ENCODE peak calls at places on chromosomes 3 and 15, in eight cellular contexts. K is esophagus squamous epithelium; V is H1; Q is CD8-positive, alpha-beta memory T cell; P is H9; D is tibial artery; F is hepatocyte; Z is aorta. J is an unnamed sample. For H3K4me1, the result is how much of the 10 kb centered on the place peaks cover.

GRCh38 chr15:38486946-38487345 is 33.0 kb downstream of the FAM98B start:
- DNase-seq in P (no peak), Q (no peak), K (no peak), Z (no peak), F (no peak), D (no peak), V (no peak), J (no peak)

GRCh38 chr15:40435331-40436089 is 5.2 kb upstream of the BAHD1 start:
- DNase-seq in V (no peak), K (no peak), P (no peak), Z (no peak), Q (no peak), D (no peak), F (no peak), J (no peak)

GRCh38 chr3:146640955-146641867 is 36.1 kb upstream of the PLSCR5 start:
- DNase-seq in P (no peak), K (no peak), D (no peak), V (no peak), Q (no peak), F (peak), Z (no peak), J (no peak)

GRCh38 chr3:35393916-35394315 is 245.4 kb upstream of the ARPP21 start:
- DNase-seq in K (no peak), Q (no peak), Z (no peak), D (no peak), F (peak), V (peak), P (peak), J (no peak)

GRCh38 chr15:36527512-36528162 is 51.8 kb upstream of the CDIN1 start:
- DNase-seq in V (no peak), P (no peak), F (no peak), D (no peak), K (no peak), Z (no peak), Q (no peak), J (no peak)

GRCh38 chr3:9879830-9880549 is at the start of gene CIDEC:
- DNase-seq in K (no peak), D (no peak), P (no peak), F (no peak), Q (no peak), V (no peak), Z (no peak), J (no peak)

GRCh38 chr15:32737246-32737757 is 19.5 kb downstream of the GREM1 start:
- DNase-seq in K (no peak), F (no peak), P (no peak), Q (no peak), Z (no peak), D (no peak), V (no peak), J (no peak)

GRCh38 chr3:138459619-138460535 is 25.5 kb downstream of the ESYT3 start:
- DNase-seq in D (no peak), K (no peak), Z (peak), P (peak), Q (no peak), F (peak), V (no peak), J (no peak)

GRCh38 chr3:171541647-171542046 is 81.4 kb upstream of the TNIK start:
- DNase-seq in Z (no peak), Q (no peak), K (no peak), F (no peak), D (no peak), P (no peak), V (no peak), J (no peak)

GRCh38 chr15:80902298-80902801 is 87.3 kb downstream of the MESD start:
- DNase-seq in Z (no peak), V (no peak), P (no peak), D (no peak), Q (no peak), K (no peak), F (no peak), J (no peak)

DNA sequence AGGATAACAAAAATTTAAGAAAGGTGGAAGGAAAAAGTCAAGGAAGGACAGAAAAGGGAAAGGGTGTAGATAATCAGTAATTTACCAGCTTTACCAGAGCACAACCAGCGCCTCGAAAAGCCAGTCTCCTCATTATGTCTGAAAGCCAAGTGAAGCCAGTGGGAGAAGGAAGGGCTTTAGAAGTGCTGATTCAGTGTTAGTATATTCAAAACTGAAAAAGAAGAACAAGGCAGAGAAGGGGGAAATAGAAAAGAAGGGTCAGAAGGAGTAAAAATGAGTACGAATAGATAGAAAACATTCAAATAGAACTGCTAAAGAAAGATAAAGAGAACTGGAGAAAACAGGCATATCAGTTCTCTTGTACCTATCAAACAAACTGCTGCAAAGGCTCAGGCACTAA is 4.1 kb downstream of the PBRM1 start:
- DNase-seq in D (no peak), Q (no peak), Z (no peak), V (no peak), P (no peak), K (no peak), F (no peak), J (no peak)
- H3K4me1 ChIP-seq in D (under half), Q (under half), Z (under half), V (under half), P (under half), K (under half), F (under half), J (under half)

GRCh38 chr3:25426408-25426807 is 1.7 kb upstream of the RARB start:
- DNase-seq in V (no peak), Z (no peak), K (no peak), P (no peak), D (no peak), Q (no peak), F (no peak), J (no peak)

GRCh38 chr3:25420885-25421284 is 7.2 kb upstream of the RARB start:
- DNase-seq in Z (no peak), F (no peak), V (no peak), P (no peak), K (no peak), Q (no peak), D (no peak), J (no peak)

GRCh38 chr3:25421747-25422146 is 6.3 kb upstream of the RARB start:
- DNase-seq in K (no peak), Q (no peak), P (no peak), Z (no peak), D (no peak), F (peak), V (no peak), J (no peak)

GRCh38 chr3:25424238-25425013 is 3.6 kb upstream of the RARB start:
- DNase-seq in F (peak), K (no peak), Z (no peak), V (no peak), P (no peak), D (no peak), Q (no peak), J (no peak)

DNA sequence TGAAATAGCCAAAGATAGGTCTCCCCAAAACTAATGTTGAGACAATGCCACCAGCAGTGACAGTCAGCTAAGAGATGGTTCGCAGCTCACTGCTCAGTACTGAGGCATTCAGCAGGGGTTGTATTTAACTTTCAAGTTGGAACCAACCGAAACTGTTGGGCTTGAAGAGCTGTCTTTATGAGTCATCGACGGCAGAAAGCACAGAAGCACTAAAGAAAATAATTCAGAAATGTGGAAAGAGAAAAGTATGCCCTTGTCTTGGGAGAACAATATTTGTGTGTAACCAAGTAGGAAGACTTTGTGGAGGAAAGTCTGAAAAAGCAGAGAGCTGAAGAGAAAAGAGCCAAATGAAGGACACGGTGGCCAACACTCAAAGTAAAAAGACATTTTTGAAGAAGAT is 4.3 kb upstream of the RARB start:
- DNase-seq in P (no peak), Q (no peak), K (no peak), D (no peak), V (no peak), F (peak), Z (no peak), J (no peak)
- H3K27ac ChIP-seq in P (no peak), Q (no peak), K (peak), D (peak), V (no peak), F (peak), Z (no peak), J (no peak)

GRCh38 chr3:190492129-190492528 is 21.8 kb upstream of the IL1RAP start:
- DNase-seq in D (no peak), P (no peak), K (no peak), Z (no peak), Q (no peak), F (no peak), V (no peak), J (no peak)
- H3K4me1 ChIP-seq in D (under half), P (under half), K (under half), Z (under half), Q (under half), F (under half), V (under half), J (under half)

GRCh38 chr3:133804896-133805295 is 719 bp upstream of the SRPRB start:
- DNase-seq in V (no peak), D (no peak), Q (no peak), F (no peak), Z (no peak), P (no peak), K (no peak), J (no peak)

GRCh38 chr3:133803474-133803873 is 2.1 kb upstream of the SRPRB start:
- DNase-seq in F (no peak), V (no peak), D (no peak), Q (no peak), K (no peak), P (no peak), Z (no peak), J (no peak)

GRCh38 chr3:133799794-133800585 is 5.6 kb upstream of the SRPRB start:
- DNase-seq in D (peak), V (no peak), Q (no peak), F (peak), P (no peak), K (no peak), Z (peak), J (no peak)

GRCh38 chr3:133805384-133805701 is 272 bp upstream of the SRPRB start:
- DNase-seq in P (no peak), Z (no peak), F (no peak), Q (no peak), D (no peak), V (no peak), K (no peak), J (no peak)

DNA sequence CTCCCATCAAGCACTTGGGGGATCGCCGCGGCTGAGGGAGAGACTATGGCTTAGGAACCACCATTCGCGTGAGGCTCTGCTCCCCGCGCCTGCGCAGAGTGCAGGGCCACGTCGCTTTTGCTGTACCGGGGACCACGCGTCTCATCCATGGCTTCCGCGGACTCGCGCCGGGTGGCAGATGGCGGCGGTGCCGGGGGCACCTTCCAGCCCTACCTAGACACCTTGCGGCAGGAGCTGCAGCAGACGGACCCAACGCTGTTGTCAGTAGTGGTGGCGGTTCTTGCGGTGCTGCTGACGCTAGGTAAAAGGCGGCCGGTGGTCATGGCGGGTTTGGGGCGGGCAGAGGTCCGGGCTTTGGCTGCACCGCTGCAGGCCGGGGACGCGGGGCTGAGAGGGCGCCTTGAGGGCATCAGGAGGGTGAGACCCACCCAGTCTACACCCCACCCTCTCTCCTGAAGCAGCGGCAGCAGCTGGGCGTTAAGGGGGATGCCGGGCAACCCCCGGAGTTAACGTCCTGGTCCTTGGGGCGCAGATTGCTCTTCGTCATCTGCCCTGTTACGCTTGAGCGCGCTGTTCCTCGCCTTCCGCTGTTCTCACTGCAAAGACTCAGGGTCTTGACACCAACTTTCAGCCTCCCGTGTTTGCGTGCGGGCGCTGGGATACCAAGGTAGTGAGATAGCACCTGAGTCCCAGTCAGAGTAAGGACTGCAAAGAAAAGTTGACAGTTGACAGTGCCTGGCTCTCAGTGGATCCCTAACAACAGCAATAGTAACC is at the start of gene SRPRB:
- DNase-seq in V (peak), Q (peak), D (peak), K (peak), P (peak), F (peak), Z (peak), J (no peak)
- H3K27ac ChIP-seq in V (peak), Q (peak), D (peak), K (peak), P (no peak), F (peak), Z (no peak), J (no peak)

DNA sequence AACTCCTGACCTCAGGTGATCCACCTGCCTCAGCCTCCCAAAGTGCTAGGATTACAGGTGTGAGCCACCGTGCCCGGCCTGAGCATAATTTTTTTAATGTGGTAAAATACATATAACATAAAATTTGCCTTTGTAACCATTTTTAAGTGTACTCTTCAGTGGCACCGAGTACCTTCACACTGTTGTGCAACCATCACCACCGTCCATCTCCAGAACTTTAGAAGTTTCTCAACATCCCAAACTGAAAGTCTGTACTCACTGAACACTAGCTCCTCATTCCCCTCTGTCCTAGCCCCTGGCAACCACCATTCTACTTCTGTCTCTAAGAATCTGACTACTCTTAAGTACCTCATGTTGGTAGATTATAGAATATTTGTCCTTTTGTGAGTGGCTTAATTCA is 35.2 kb downstream of the LRIG1 start:
- DNase-seq in Q (no peak), V (no peak), F (no peak), K (no peak), D (no peak), Z (no peak), P (no peak), J (no peak)
- H3K4me1 ChIP-seq in Q (under half), V (under half), F (under half), K (half or more), D (under half), Z (under half), P (under half), J (under half)

GRCh38 chr3:50271314-50272072 is 2.5 kb downstream of the SEMA3B start:
- DNase-seq in P (no peak), Q (no peak), F (peak), K (no peak), D (no peak), Z (no peak), V (no peak), J (no peak)
- H3K27ac ChIP-seq in P (no peak), Q (no peak), F (peak), K (no peak), D (no peak), Z (no peak), V (no peak), J (no peak)

GRCh38 chr3:111750278-111750884 is 108.7 kb upstream of the PHLDB2 start:
- DNase-seq in Q (no peak), F (no peak), Z (no peak), P (no peak), D (no peak), V (no peak), K (no peak), J (no peak)
- H3K4me1 ChIP-seq in Q (under half), F (under half), Z (under half), P (under half), D (under half), V (under half), K (half or more), J (under half)

GRCh38 chr3:14458434-14459280 is 56.3 kb downstream of the SLC6A6 start:
- DNase-seq in F (no peak), Z (no peak), D (no peak), K (no peak), Q (no peak), P (no peak), V (no peak), J (no peak)

GRCh38 chr3:14459787-14460186 is 57.4 kb downstream of the SLC6A6 start:
- DNase-seq in P (no peak), V (no peak), F (no peak), D (no peak), Z (no peak), Q (no peak), K (no peak), J (no peak)

GRCh38 chr3:14457999-14458398 is 55.6 kb downstream of the SLC6A6 start:
- DNase-seq in F (no peak), K (no peak), Q (no peak), D (no peak), Z (no peak), V (no peak), P (peak), J (peak)

GRCh38 chr3:14460342-14461005 is 58.1 kb downstream of the SLC6A6 start:
- DNase-seq in Q (no peak), D (peak), Z (peak), F (no peak), K (no peak), P (no peak), V (no peak), J (no peak)

DNA sequence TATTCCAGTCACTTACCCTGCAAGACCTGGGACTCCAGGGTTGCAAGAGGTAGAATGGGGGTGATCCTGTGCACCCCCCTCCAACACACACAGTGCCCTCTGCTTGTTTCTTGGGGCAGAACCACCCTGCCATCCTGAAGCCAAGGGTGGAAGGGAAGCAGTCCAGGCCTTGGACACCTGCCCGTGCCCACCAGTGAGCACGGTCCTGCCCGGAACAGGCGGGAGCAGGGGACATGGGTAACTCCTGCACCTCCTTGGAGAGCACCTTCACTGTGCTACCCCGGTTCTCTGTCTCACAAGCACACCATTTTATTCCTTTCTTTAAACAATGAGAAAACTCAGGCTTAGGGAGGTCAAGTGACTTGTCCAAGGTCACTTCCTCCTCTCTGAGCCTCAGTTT is 57.0 kb downstream of the SLC6A6 start:
- DNase-seq in Q (no peak), D (no peak), K (no peak), P (no peak), F (no peak), V (no peak), Z (no peak), J (no peak)
- H3K27ac ChIP-seq in Q (no peak), D (no peak), K (no peak), P (no peak), F (no peak), V (no peak), Z (no peak), J (no peak)

DNA sequence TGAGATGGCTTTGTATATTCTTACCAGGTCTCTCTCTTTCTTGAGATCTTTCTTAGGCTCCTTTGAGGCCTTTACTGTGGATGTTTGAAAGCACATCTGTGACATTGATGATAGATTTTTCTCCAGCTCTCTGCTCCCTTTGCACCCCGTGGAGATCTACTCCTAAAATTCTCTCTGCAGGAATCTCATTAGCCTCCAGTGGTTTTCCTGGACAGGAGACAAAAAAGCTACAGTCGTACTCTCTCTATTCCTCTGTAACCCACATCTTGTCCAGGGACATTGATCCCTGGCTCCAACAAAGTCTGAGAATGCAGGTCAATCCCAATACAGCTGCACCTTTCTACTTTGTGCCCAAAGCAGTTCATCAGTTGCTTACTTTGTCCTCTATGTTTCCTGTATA is 68.2 kb downstream of the RBMS3 start:
- DNase-seq in F (no peak), P (no peak), V (no peak), D (no peak), K (no peak), Q (no peak), Z (no peak), J (no peak)
- H3K4me1 ChIP-seq in F (under half), P (under half), V (under half), D (under half), K (under half), Q (under half), Z (under half), J (under half)

DNA sequence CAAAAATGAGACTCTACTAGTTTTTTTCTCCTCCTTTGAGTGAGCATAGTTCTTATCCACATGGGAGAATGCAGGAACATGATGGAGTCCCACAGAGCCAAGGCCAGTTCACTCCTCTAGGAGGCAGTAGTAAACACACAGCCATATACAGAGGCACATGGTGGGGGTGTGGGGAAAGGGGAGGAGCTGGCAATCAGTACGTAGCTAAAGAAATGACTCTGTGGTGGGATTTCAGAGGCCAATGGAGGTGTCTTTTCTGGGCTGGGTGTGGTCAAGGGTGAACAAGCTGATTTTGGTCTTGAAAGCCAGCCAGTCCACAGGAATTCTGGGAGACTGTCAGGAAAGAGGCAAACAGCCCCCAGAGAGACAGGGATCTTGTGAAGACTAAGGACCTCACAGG is 6.6 kb upstream of the RAB11A start:
- DNase-seq in Q (peak), D (no peak), V (peak), K (no peak), Z (peak), F (peak), P (peak), J (peak)
- H3K27ac ChIP-seq in Q (no peak), D (no peak), V (no peak), K (no peak), Z (no peak), F (no peak), P (no peak), J (no peak)